ENCODE peak calls at places on chromosomes 1 and 21, in six cellular contexts. G, T, N, V, L and K are unnamed samples.

GRCh38 chr1:11653101-11653601 is 1.1 kb downstream of the FBXO2 start:
- DNase-seq in G (peak), T (no peak), N (no peak), V (no peak), L (peak), K (no peak)

GRCh38 chr1:38246955-38247952 is 200.7 kb upstream of the POU3F1 start:
- DNase-seq in G (peak), T (no peak), N (no peak), V (no peak), L (no peak), K (no peak)

GRCh38 chr1:225697437-225697836 is 44.5 kb upstream of the ENAH start:
- DNase-seq in G (no peak), T (no peak), N (no peak), V (no peak), L (no peak), K (no peak)

GRCh38 chr1:65148548-65149390 is 766 bp downstream of the AK4 start:
- DNase-seq in G (no peak), T (peak), N (peak), V (peak), L (peak), K (peak)

GRCh38 chr1:12073796-12074195 is 10.7 kb downstream of the TNFRSF8 start:
- DNase-seq in G (no peak), T (no peak), N (no peak), V (no peak), L (no peak), K (no peak)

GRCh38 chr21:44429894-44430293 is 25.4 kb upstream of the LRRC3 start:
- DNase-seq in G (no peak), T (no peak), N (no peak), V (no peak), L (no peak), K (no peak)

GRCh38 chr1:39872698-39873097 is 10.6 kb downstream of the TRIT1 start:
- DNase-seq in G (no peak), T (no peak), N (no peak), V (no peak), L (no peak), K (no peak)

GRCh38 chr1:223331929-223332328 is 32.0 kb downstream of the SUSD4 start:
- DNase-seq in G (no peak), T (no peak), N (no peak), V (no peak), L (no peak), K (no peak)

GRCh38 chr1:160169553-160170399 is 18.4 kb downstream of the ATP1A4 start:
- DNase-seq in G (no peak), T (peak), N (peak), V (peak), L (no peak), K (no peak)

GRCh38 chr1:201486158-201486557 is 17.2 kb upstream of the PHLDA3 start:
- DNase-seq in G (no peak), T (no peak), N (no peak), V (no peak), L (peak), K (no peak)

GRCh38 chr1:153790282-153790995 is 15.2 kb downstream of the SLC27A3 start:
- DNase-seq in G (no peak), T (no peak), N (no peak), V (no peak), L (no peak), K (no peak)
- TF ChIP-seq POLR2A in G (no peak), T (no peak), N (no peak), V (no peak), L (no peak), K (no peak)

GRCh38 chr1:13617108-13617507 is 33.5 kb downstream of the PDPN start:
- DNase-seq in G (no peak), T (no peak), N (no peak), V (no peak), L (no peak), K (no peak)
- TF ChIP-seq POLR2AphosphoS5 in G (no peak), T (no peak), N (no peak), V (no peak), L (no peak), K (no peak)

GRCh38 chr21:39020751-39021474 is 162.3 kb downstream of the PSMG1 start:
- DNase-seq in G (peak), T (no peak), N (no peak), V (no peak), L (no peak), K (no peak)
- TF ChIP-seq TAF1 in G (no peak), T (no peak), N (no peak), V (no peak), L (no peak), K (no peak)

GRCh38 chr1:150486966-150487762 is at the start of gene TARS2:
- DNase-seq in G (peak), T (peak), N (peak), V (peak), L (peak), K (peak)
- TF ChIP-seq POLR2A in G (peak), T (peak), N (peak), V (peak), L (peak), K (peak)

GRCh38 chr1:202578001-202578500 is 132.2 kb downstream of the SYT2 start:
- DNase-seq in G (no peak), T (no peak), N (no peak), V (no peak), L (no peak), K (no peak)

GRCh38 chr1:202578565-202578964 is 131.7 kb downstream of the SYT2 start:
- DNase-seq in G (no peak), T (no peak), N (no peak), V (no peak), L (no peak), K (no peak)

GRCh38 chr1:202576816-202577215 is 133.4 kb downstream of the SYT2 start:
- DNase-seq in G (peak), T (no peak), N (no peak), V (no peak), L (no peak), K (no peak)

GRCh38 chr1:202577381-202577780 is 132.9 kb downstream of the SYT2 start:
- DNase-seq in G (no peak), T (no peak), N (no peak), V (no peak), L (peak), K (no peak)

GRCh38 chr1:202575906-202576653 is 134.2 kb downstream of the SYT2 start:
- DNase-seq in G (no peak), T (no peak), N (no peak), V (no peak), L (no peak), K (no peak)
- TF ChIP-seq POLR2AphosphoS5 in G (no peak), T (no peak), N (no peak), V (no peak), L (no peak), K (no peak)